ENCODE peak calls at places on chromosomes 1 and 21, in four cellular contexts. One of them, this sample, is unnamed.

GRCh38 chr1:89927037-89927436 is 67.9 kb upstream of the ZNF326 start:
- DNase-seq in left lung: no peak
- DNase-seq in HFF-Myc: no peak
- DNase-seq in lower lobe of right lung: no peak
- DNase-seq in this sample: no peak

GRCh38 chr21:18840239-18840638 is 436.7 kb upstream of the TMPRSS15 start:
- DNase-seq in left lung: no peak
- DNase-seq in lower lobe of right lung: no peak
- DNase-seq in HFF-Myc: no peak
- DNase-seq in this sample: peak; percentile 6

GRCh38 chr1:47409311-47410085 is 6.6 kb upstream of the FOXE3 start:
- DNase-seq in HFF-Myc: no peak
- DNase-seq in lower lobe of right lung: no peak
- DNase-seq in left lung: no peak
- DNase-seq in this sample: peak; percentile 77

GRCh38 chr21:38959686-38960049 is 153.9 kb downstream of the ETS2 start:
- DNase-seq in HFF-Myc: no peak
- DNase-seq in lower lobe of right lung: no peak
- DNase-seq in left lung: no peak
- DNase-seq in this sample: no peak

GRCh38 chr1:89823679-89824292 is 3.0 kb downstream of the LRRC8D start:
- DNase-seq in left lung: no peak
- DNase-seq in HFF-Myc: no peak
- DNase-seq in lower lobe of right lung: no peak
- DNase-seq in this sample: no peak

GRCh38 chr1:59678065-59678808 is 136.5 kb upstream of the HOOK1 start:
- DNase-seq in lower lobe of right lung: no peak
- DNase-seq in HFF-Myc: no peak
- DNase-seq in left lung: no peak
- DNase-seq in this sample: peak; percentile 35

GRCh38 chr1:113875714-113876113 is 4.2 kb upstream of the PTPN22 start:
- DNase-seq in HFF-Myc: no peak
- DNase-seq in lower lobe of right lung: no peak
- DNase-seq in left lung: no peak
- DNase-seq in this sample: no peak

GRCh38 chr1:158830904-158831507 is at the start of gene MNDA:
- DNase-seq in left lung: no peak
- DNase-seq in lower lobe of right lung: no peak
- DNase-seq in HFF-Myc: no peak
- DNase-seq in this sample: no peak

GRCh38 chr1:147598631-147599361 is 57.5 kb downstream of the BCL9 start:
- DNase-seq in left lung: peak; percentile 87
- DNase-seq in lower lobe of right lung: peak; percentile 66
- DNase-seq in HFF-Myc: no peak
- DNase-seq in this sample: no peak

GRCh38 chr1:95168638-95169411 is 51.7 kb downstream of the TLCD4 start:
- DNase-seq in HFF-Myc: no peak
- DNase-seq in left lung: no peak
- DNase-seq in lower lobe of right lung: no peak
- DNase-seq in this sample: no peak

GRCh38 chr1:94325379-94326302 is 88.3 kb upstream of the ARHGAP29 start:
- DNase-seq in lower lobe of right lung: no peak
- DNase-seq in left lung: no peak
- DNase-seq in HFF-Myc: peak; percentile 94
- DNase-seq in this sample: peak; percentile 98

GRCh38 chr1:229094476-229095311 is 176.2 kb upstream of the RAB4A start:
- DNase-seq in HFF-Myc: peak; percentile 86
- DNase-seq in lower lobe of right lung: no peak
- DNase-seq in left lung: no peak
- DNase-seq in this sample: peak; percentile 63
- H3K4me3 ChIP-seq in HFF-Myc: no peak overlapping the region
- H3K4me3 ChIP-seq in lower lobe of right lung: no peak overlapping the region
- H3K4me3 ChIP-seq in left lung: no peak overlapping the region
- H3K4me3 ChIP-seq in this sample: no peak overlapping the region

DNA sequence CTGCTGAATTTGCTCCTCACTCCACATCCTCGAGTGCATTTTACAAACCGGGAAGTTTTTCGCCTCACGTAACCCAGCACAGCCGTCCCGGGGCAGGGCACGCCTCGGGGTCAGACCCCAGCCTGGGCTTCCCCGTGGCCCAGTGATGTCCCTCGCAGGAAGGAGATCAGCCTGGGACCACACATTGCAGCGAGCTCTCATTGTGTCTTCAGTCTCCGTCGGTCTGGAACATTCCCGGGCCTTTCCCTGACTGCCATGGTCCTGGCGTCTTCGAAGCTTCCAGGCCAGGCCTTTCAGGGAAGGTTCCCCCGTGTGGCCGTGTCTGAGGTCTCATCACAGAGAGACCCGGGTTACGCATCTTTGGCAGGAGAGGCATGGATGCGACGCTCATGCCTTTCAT is 43.4 kb downstream of the MORN1 start:
- DNase-seq in HFF-Myc: no peak
- DNase-seq in lower lobe of right lung: peak; percentile 30
- DNase-seq in left lung: no peak
- DNase-seq in this sample: no peak
- TF ChIP-seq CTCF in HFF-Myc: no peak
- TF ChIP-seq CTCF in lower lobe of right lung: no peak
- TF ChIP-seq CTCF in left lung: no peak
- TF ChIP-seq CTCF in this sample: no peak

GRCh38 chr1:150762559-150762958 is 3.0 kb downstream of the CTSS start:
- DNase-seq in left lung: no peak
- DNase-seq in HFF-Myc: no peak
- DNase-seq in lower lobe of right lung: no peak
- DNase-seq in this sample: no peak

GRCh38 chr1:150765229-150765976 is at the start of gene CTSS:
- DNase-seq in HFF-Myc: peak; percentile 25
- DNase-seq in left lung: no peak
- DNase-seq in lower lobe of right lung: no peak
- DNase-seq in this sample: peak; percentile 20

GRCh38 chr1:150763631-150764223 is 1.9 kb downstream of the CTSS start:
- DNase-seq in HFF-Myc: no peak
- DNase-seq in left lung: no peak
- DNase-seq in lower lobe of right lung: no peak
- DNase-seq in this sample: no peak

GRCh38 chr1:150764617-150765090 is 924 bp downstream of the CTSS start:
- DNase-seq in HFF-Myc: peak; percentile 73
- DNase-seq in lower lobe of right lung: no peak
- DNase-seq in left lung: no peak
- DNase-seq in this sample: peak; percentile 89

GRCh38 chr1:150763018-150763417 is 2.6 kb downstream of the CTSS start:
- DNase-seq in HFF-Myc: no peak
- DNase-seq in left lung: no peak
- DNase-seq in lower lobe of right lung: no peak
- DNase-seq in this sample: no peak
- H3K4me3 ChIP-seq in HFF-Myc: no peak overlapping the region
- H3K4me3 ChIP-seq in left lung: peak overlapping the region; percentile 54
- H3K4me3 ChIP-seq in lower lobe of right lung: peak overlapping the region; percentile 55
- H3K4me3 ChIP-seq in this sample: no peak overlapping the region

DNA sequence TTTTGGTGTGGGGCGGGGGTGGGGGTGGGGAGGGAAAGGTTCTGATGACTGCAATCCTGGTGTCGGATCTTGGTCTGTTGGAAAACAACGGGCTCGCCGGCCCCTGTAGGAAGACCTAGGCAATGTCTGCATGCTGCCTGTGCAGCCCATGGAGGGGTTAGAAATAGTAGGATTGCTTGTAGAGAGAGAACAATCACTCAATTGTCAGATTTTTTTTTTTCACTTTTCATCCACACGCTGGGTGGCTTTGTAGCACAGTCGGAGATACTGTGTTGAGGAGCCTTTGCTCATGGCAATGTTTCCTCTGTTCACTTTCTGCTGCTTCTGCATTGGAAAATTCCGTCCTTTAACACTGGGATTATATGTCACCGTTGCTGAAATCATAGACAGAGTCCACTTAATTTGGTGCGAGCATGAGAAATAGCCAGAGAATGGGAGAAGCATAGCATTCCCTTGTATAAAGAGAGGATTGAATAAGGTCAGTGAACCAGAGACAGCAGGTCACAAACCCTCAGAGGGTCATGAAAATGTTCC is 107.5 kb downstream of the MRPS6 start:
- DNase-seq in left lung: no peak
- DNase-seq in lower lobe of right lung: no peak
- DNase-seq in HFF-Myc: no peak
- DNase-seq in this sample: no peak
- TF ChIP-seq CTCF in left lung: no peak
- TF ChIP-seq CTCF in lower lobe of right lung: no peak
- TF ChIP-seq CTCF in HFF-Myc: no peak
- TF ChIP-seq CTCF in this sample: no peak

This sample was measured in fibroblast of pulmonary artery.